ENCODE peak calls at places on chromosomes 4 and X, in nine cellular contexts. H is heart left ventricle, E is A673, C is PC-3, O is stomach, I is neural progenitor cell, L is pancreas, F is psoas muscle, N is colonic mucosa. W is an unnamed sample. For H3K36me3 and H3K27me3, the result is how much of the 10 kb centered on the place peaks cover.

GRCh38 chr4:72063726-72064125 is 31.9 kb downstream of the NPFFR2 start:
- DNase-seq in I (no peak), F (no peak), C (peak), E (no peak), N (no peak), L (no peak), H (no peak), O (no peak), W (no peak)

GRCh38 chr4:76199664-76200211 is 13.9 kb downstream of the SCARB2 start:
- DNase-seq in E (no peak), I (no peak), L (peak), F (no peak), N (peak), C (no peak), O (peak), H (no peak), W (peak)

GRCh38 chr4:26127851-26128337 is 192.9 kb upstream of the RBPJ start:
- DNase-seq in F (no peak), N (no peak), O (peak), H (no peak), L (peak), C (peak), E (no peak), I (no peak), W (no peak)

GRCh38 chrX:150035531-150035930 is 97.2 kb upstream of the EOLA2 start:
- DNase-seq in E (no peak), L (no peak), C (peak), I (no peak), O (no peak), H (no peak), N (no peak), F (no peak), W (no peak)

GRCh38 chrX:49227726-49228125 is 5.4 kb downstream of the CACNA1F start:
- DNase-seq in F (no peak), E (no peak), O (no peak), N (no peak), C (no peak), H (no peak), L (no peak), I (no peak), W (no peak)

GRCh38 chr4:127965803-127966175 is 583 bp downstream of the ABHD18 start:
- DNase-seq in N (peak), F (no peak), L (peak), C (peak), I (no peak), E (peak), H (no peak), O (peak), W (peak)

GRCh38 chr4:74045247-74045646 is 6.8 kb upstream of the CXCL3 start:
- DNase-seq in O (no peak), I (no peak), N (no peak), C (no peak), F (no peak), L (no peak), E (no peak), H (no peak), W (no peak)

GRCh38 chrX:111719426-111720210 is 38.6 kb downstream of the ALG13 start:
- DNase-seq in H (no peak), L (no peak), C (peak), E (peak), I (no peak), O (no peak), F (no peak), N (no peak), W (no peak)

GRCh38 chr4:174669278-174669677 is 147.0 kb upstream of the HPGD start:
- DNase-seq in I (no peak), E (peak), O (no peak), H (no peak), C (peak), L (no peak), F (no peak), N (no peak), W (no peak)

GRCh38 chrX:12446342-12447075 is 308.2 kb downstream of the FRMPD4 start:
- DNase-seq in I (no peak), F (no peak), O (no peak), L (no peak), H (no peak), C (peak), N (no peak), E (no peak), W (no peak)

GRCh38 chr4:94532016-94532789 is 80.5 kb downstream of the PDLIM5 start:
- DNase-seq in E (peak), N (peak), I (no peak), F (peak), C (peak), H (no peak), L (no peak), O (no peak), W (no peak)

GRCh38 chr4:153759407-153760226 is at the start of gene RNF175:
- DNase-seq in I (peak), L (no peak), E (peak), N (no peak), F (peak), C (no peak), O (no peak), H (peak), W (peak)

GRCh38 chr4:95548738-95549245 is at the start of gene UNC5C:
- DNase-seq in H (peak), N (peak), I (peak), E (no peak), L (peak), C (no peak), O (peak), F (peak), W (peak)

GRCh38 chr4:166134285-166134684 is 261.2 kb downstream of the TLL1 start:
- DNase-seq in E (no peak), C (no peak), N (no peak), O (no peak), H (no peak), F (no peak), I (no peak), L (no peak), W (no peak)

GRCh38 chrX:153766098-153766817 is 2.2 kb downstream of the PLXNB3 start:
- DNase-seq in N (no peak), C (peak), I (peak), O (no peak), L (no peak), H (no peak), F (peak), E (peak), W (peak)

GRCh38 chr4:25770844-25771243 is 91.9 kb downstream of the SEL1L3 start:
- DNase-seq in E (no peak), N (no peak), L (no peak), I (no peak), O (no peak), F (no peak), C (no peak), H (no peak), W (no peak)

GRCh38 chrX:17680732-17681413 is 56.4 kb upstream of the SCML1 start:
- DNase-seq in N (no peak), F (no peak), C (no peak), L (no peak), O (no peak), I (no peak), H (no peak), E (no peak), W (no peak)

GRCh38 chr4:86261634-86262033 is 98.2 kb downstream of the MAPK10 start:
- DNase-seq in I (no peak), O (no peak), E (no peak), F (no peak), N (no peak), H (no peak), L (no peak), C (no peak), W (no peak)

DNA sequence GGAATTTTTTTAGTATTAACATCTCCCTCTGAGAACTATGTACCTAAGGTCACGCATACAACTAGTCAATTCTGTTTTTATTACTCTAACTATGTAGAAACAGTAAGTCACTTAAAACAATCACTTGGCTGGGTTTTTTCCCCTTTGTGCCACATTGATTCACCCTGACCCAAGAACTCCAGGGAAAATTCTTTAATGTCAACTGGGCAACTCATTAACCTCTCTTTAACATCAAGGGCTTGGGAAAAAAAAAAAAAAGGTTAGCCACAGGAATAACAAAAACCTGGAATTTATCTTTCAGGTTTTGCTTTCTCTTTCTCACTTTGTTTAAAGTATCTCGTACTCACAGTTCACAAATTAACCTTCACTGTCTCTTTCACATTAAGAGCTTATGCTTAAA is 8.1 kb downstream of the RPL9 start:
- DNase-seq in I (no peak), C (no peak), F (no peak), E (no peak), H (no peak), O (no peak), L (no peak), N (no peak), W (no peak)
- H3K36me3 ChIP-seq in I (under half), C (under half), F (half or more), E (half or more), H (under half), O (half or more), L (under half), N (under half), W (under half)

GRCh38 chr4:80036949-80037348 is 36.1 kb downstream of the ANTXR2 start:
- DNase-seq in L (no peak), I (no peak), E (peak), F (no peak), N (no peak), O (no peak), C (no peak), H (no peak), W (no peak)
- H3K4me3 ChIP-seq in L (no peak), I (no peak), E (no peak), F (peak), N (no peak), O (no peak), C (no peak), H (no peak), W (no peak)

GRCh38 chrX:25017667-25018247 is 2.0 kb upstream of the ARX start:
- DNase-seq in N (no peak), L (no peak), I (peak), F (peak), C (no peak), E (peak), H (no peak), O (no peak), W (peak)
- H3K27me3 ChIP-seq in N (half or more), L (under half), I (half or more), F (under half), C (half or more), E (under half), H (half or more), O (half or more), W (half or more)

GRCh38 chr4:1945492-1945891 is 63.3 kb downstream of the NELFA start:
- DNase-seq in N (no peak), C (no peak), I (peak), E (no peak), L (no peak), O (no peak), H (no peak), F (no peak), W (no peak)
- H3K36me3 ChIP-seq in N (under half), C (under half), I (under half), E (half or more), L (under half), O (half or more), H (under half), F (under half), W (under half)

GRCh38 chr4:54090404-54090803 is 9.6 kb upstream of the GSX2 start:
- DNase-seq in C (no peak), L (no peak), H (no peak), I (no peak), F (no peak), E (no peak), N (no peak), O (no peak), W (no peak)
- H3K4me3 ChIP-seq in C (no peak), L (no peak), H (no peak), I (no peak), F (no peak), E (no peak), N (no peak), O (no peak), W (no peak)

DNA sequence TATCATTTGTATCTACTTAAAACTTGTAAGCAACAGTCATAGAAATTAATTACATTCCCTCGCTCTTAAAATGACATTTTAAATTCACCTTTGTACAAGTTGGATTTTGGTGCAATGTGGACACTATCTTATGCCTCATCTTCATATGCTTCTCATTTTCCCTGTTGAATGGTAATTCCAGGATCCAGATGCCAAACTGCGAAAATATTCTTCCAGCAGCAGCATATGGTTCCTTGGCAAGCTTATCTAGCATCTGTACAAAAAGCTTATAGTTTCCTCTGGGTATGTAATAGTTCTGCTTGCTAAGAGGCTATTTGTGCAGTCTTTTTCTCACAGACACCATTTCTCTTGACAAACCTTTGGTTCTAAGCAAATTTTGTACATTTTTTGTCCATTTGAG is 2079.7 kb upstream of the AGA start:
- DNase-seq in H (no peak), E (no peak), F (no peak), N (no peak), O (no peak), L (no peak), C (no peak), I (no peak), W (no peak)
- H3K27me3 ChIP-seq in H (under half), E (under half), F (under half), N (under half), O (under half), L (under half), C (under half), I (under half), W (under half)